ENCODE peak calls at places on chromosomes 7 and 10, in ten cellular contexts. H, G, P, X, K, M, J, V, Y and T are unnamed samples.

GRCh38 chr7:46179211-46179610 is 258.1 kb upstream of the IGFBP3 start:
- DNase-seq in J (peak), G (no peak), K (no peak), P (no peak), H (no peak), Y (no peak), M (no peak), V (no peak), X (no peak), T (no peak)

GRCh38 chr7:128890306-128891109 is 20.0 kb downstream of the KCP start:
- DNase-seq in X (no peak), G (no peak), V (no peak), P (no peak), K (no peak), M (peak), Y (no peak), J (no peak), H (no peak), T (peak)

GRCh38 chr7:114312649-114313048 is 102.0 kb upstream of the FOXP2 start:
- DNase-seq in M (no peak), V (no peak), K (no peak), P (no peak), Y (no peak), G (no peak), X (no peak), J (no peak), H (no peak), T (no peak)

GRCh38 chr10:79148452-79149344 is 79.9 kb downstream of the ZMIZ1 start:
- DNase-seq in K (no peak), Y (no peak), P (no peak), H (peak), J (peak), G (peak), V (peak), M (peak), X (no peak), T (no peak)

GRCh38 chr10:119306514-119306951 is 99.2 kb downstream of the GRK5 start:
- DNase-seq in P (no peak), K (peak), Y (peak), M (no peak), V (no peak), J (peak), H (no peak), G (no peak), X (no peak), T (peak)

GRCh38 chr10:62812672-62813439 is 3.3 kb downstream of the EGR2 start:
- DNase-seq in Y (no peak), G (no peak), H (no peak), X (no peak), P (no peak), M (no peak), J (no peak), V (no peak), K (no peak), T (no peak)

GRCh38 chr10:122541541-122542002 is 19.0 kb upstream of the DMBT1 start:
- DNase-seq in X (no peak), M (peak), H (no peak), Y (no peak), V (no peak), P (no peak), J (peak), K (no peak), G (no peak), T (no peak)

GRCh38 chr10:69869291-69869841 is 67.7 kb downstream of the COL13A1 start:
- DNase-seq in Y (no peak), J (peak), P (peak), K (no peak), X (no peak), H (no peak), V (no peak), M (peak), G (no peak), T (peak)

GRCh38 chr7:123120286-123120685 is 79.5 kb downstream of the SLC13A1 start:
- DNase-seq in X (no peak), H (no peak), P (no peak), V (no peak), J (no peak), M (no peak), K (no peak), G (no peak), Y (no peak), T (no peak)

GRCh38 chr7:111736475-111736874 is 174.2 kb upstream of the IMMP2L start:
- DNase-seq in J (peak), M (peak), X (no peak), H (no peak), Y (no peak), V (no peak), G (no peak), P (no peak), K (no peak), T (peak)

GRCh38 chr7:44046321-44047061 is 2.0 kb downstream of the DBNL start:
- DNase-seq in V (no peak), Y (peak), X (no peak), M (no peak), H (peak), K (peak), G (no peak), P (no peak), J (no peak), T (no peak)

GRCh38 chr10:127585519-127586023 is 36.5 kb downstream of the NPS start:
- DNase-seq in M (no peak), G (no peak), J (no peak), V (no peak), X (no peak), H (no peak), K (no peak), Y (no peak), P (no peak), T (no peak)

GRCh38 chr10:51139176-51139575 is 64.9 kb downstream of the PRKG1 start:
- DNase-seq in H (no peak), J (peak), V (no peak), M (no peak), X (no peak), G (no peak), P (no peak), K (no peak), Y (no peak), T (no peak)

GRCh38 chr7:15459018-15459621 is 102.7 kb downstream of the AGMO start:
- DNase-seq in K (no peak), P (no peak), Y (no peak), V (peak), M (no peak), X (no peak), J (peak), G (no peak), H (no peak), T (no peak)

GRCh38 chr10:104548090-104548489 is 93.0 kb upstream of the SORCS3 start:
- DNase-seq in X (no peak), J (peak), P (no peak), V (peak), H (no peak), K (no peak), M (no peak), Y (no peak), G (no peak), T (no peak)

GRCh38 chr10:3067859-3068179 is 471 bp downstream of the PFKP start:
- DNase-seq in V (peak), K (no peak), H (no peak), G (no peak), M (no peak), Y (no peak), J (no peak), X (no peak), P (no peak), T (no peak)

GRCh38 chr7:97027427-97028234 is 3.0 kb upstream of the DLX5 start:
- DNase-seq in M (peak), X (peak), K (peak), V (peak), Y (peak), H (peak), P (peak), G (peak), J (peak), T (peak)

GRCh38 chr10:47415520-47416304 is 31.6 kb upstream of the ZNF488 start:
- DNase-seq in K (no peak), V (no peak), H (no peak), Y (no peak), P (no peak), G (peak), M (no peak), J (no peak), X (no peak), T (no peak)

GRCh38 chr10:87860156-87860795 is 3.1 kb downstream of the KLLN start:
- DNase-seq in M (peak), P (peak), X (no peak), J (peak), K (peak), G (no peak), Y (peak), V (peak), H (no peak), T (peak)

GRCh38 chr10:77711683-77712049 is 74.1 kb upstream of the KCNMA1 start:
- DNase-seq in Y (no peak), P (no peak), H (no peak), G (no peak), X (no peak), J (no peak), K (no peak), M (no peak), V (no peak), T (no peak)

GRCh38 chr10:119308089-119308488 is 100.7 kb downstream of the GRK5 start:
- DNase-seq in X (no peak), G (no peak), Y (no peak), J (no peak), P (no peak), M (no peak), V (no peak), H (no peak), K (no peak), T (no peak)

GRCh38 chr10:36531621-36532020 is 593.8 kb upstream of the ANKRD30A start:
- DNase-seq in G (no peak), K (no peak), H (no peak), P (no peak), Y (no peak), V (no peak), M (no peak), X (no peak), J (peak), T (no peak)

GRCh38 chr10:124058346-124059003 is 34.9 kb downstream of the CHST15 start:
- DNase-seq in G (no peak), K (no peak), V (no peak), M (no peak), P (no peak), Y (no peak), J (no peak), X (no peak), H (no peak), T (no peak)

GRCh38 chr7:131203291-131203976 is 124.2 kb upstream of the MKLN1 start:
- DNase-seq in J (peak), G (no peak), H (no peak), K (no peak), X (no peak), V (no peak), Y (no peak), P (no peak), M (no peak), T (no peak)

GRCh38 chr10:62388328-62388727 is 14.2 kb downstream of the ZNF365 start:
- DNase-seq in K (no peak), H (no peak), X (no peak), Y (no peak), G (no peak), V (no peak), M (no peak), J (no peak), P (no peak), T (no peak)

GRCh38 chr10:27643296-27643695 is 102.3 kb downstream of the MKX start:
- DNase-seq in H (no peak), K (no peak), P (no peak), Y (no peak), G (no peak), V (no peak), M (no peak), X (no peak), J (peak), T (no peak)

GRCh38 chr10:104216631-104217030 is 15.5 kb downstream of the CFAP43 start:
- DNase-seq in H (no peak), J (no peak), Y (no peak), M (no peak), X (no peak), V (no peak), K (no peak), G (no peak), P (no peak), T (no peak)

GRCh38 chr10:13396369-13396768 is 48.3 kb upstream of the SEPHS1 start:
- DNase-seq in J (no peak), H (no peak), Y (no peak), M (no peak), V (no peak), G (no peak), P (no peak), K (no peak), X (no peak), T (no peak)

GRCh38 chr10:25028711-25029110 is 12.3 kb downstream of the THNSL1 start:
- DNase-seq in M (no peak), K (no peak), X (no peak), J (peak), P (no peak), V (no peak), Y (no peak), G (no peak), H (no peak), T (no peak)

GRCh38 chr10:95363303-95363912 is 72.6 kb upstream of the PDLIM1 start:
- DNase-seq in J (peak), P (peak), K (peak), G (no peak), H (no peak), X (no peak), V (peak), Y (peak), M (peak), T (peak)

GRCh38 chr10:9081253-9081652 is 1026.8 kb downstream of the GATA3 start:
- DNase-seq in J (no peak), K (no peak), X (no peak), V (no peak), P (no peak), H (no peak), Y (no peak), G (no peak), M (no peak), T (no peak)

GRCh38 chr7:155514296-155514695 is 32.1 kb downstream of the CNPY1 start:
- DNase-seq in H (no peak), X (no peak), Y (no peak), P (no peak), M (no peak), G (no peak), K (no peak), J (no peak), V (no peak), T (no peak)

GRCh38 chr7:99098824-99099498 is 44.9 kb downstream of the SMURF1 start:
- DNase-seq in M (peak), X (no peak), G (no peak), H (no peak), J (peak), Y (no peak), K (no peak), V (no peak), P (peak), T (peak)

GRCh38 chr10:49620286-49620810 is 6.5 kb downstream of the CHAT start:
- DNase-seq in M (no peak), V (no peak), X (no peak), H (no peak), Y (no peak), J (no peak), G (no peak), K (no peak), P (no peak), T (no peak)